ENCODE peak calls at places on chromosome 17, in six cellular contexts. A is substantia nigra; F is IMR-90; R is WERI-Rb-1; Q is CD4-positive, alpha-beta T cell; T is heart right ventricle. Y is an unnamed sample.

GRCh38 chr17:604719-605118 is 109.9 kb downstream of the VPS53 start:
- DNase-seq in A (no peak), T (no peak), F (peak; percentile 39), Q (no peak), R (no peak), Y (no peak)

GRCh38 chr17:17672453-17673368 is 8.5 kb upstream of the RAI1 start:
- DNase-seq in A (no peak), R (no peak), T (no peak), Q (no peak), F (no peak), Y (no peak)

GRCh38 chr17:58352843-58353719 is 1.1 kb upstream of the SUPT4H1 start:
- DNase-seq in T (peak; percentile 34), F (peak; percentile 41), R (peak; percentile 71), A (peak; percentile 20), Q (no peak), Y (no peak)

GRCh38 chr17:63039342-63039741 is 73.3 kb downstream of the TANC2 start:
- DNase-seq in F (peak; percentile 28), T (no peak), R (no peak), A (no peak), Q (no peak), Y (no peak)

GRCh38 chr17:48548687-48549621 is 4.0 kb upstream of the HOXB2 start:
- DNase-seq in A (no peak), F (peak; percentile 29), R (no peak), T (no peak), Q (no peak), Y (no peak)

GRCh38 chr17:48816774-48817590 is at the start of gene TTLL6:
- DNase-seq in R (peak; percentile 98), Q (peak; percentile 86), F (peak; percentile 56), A (peak; percentile 47), T (peak; percentile 84), Y (peak; percentile 29)

GRCh38 chr17:31007695-31008373 is 37.0 kb downstream of the RNF135 start:
- DNase-seq in A (no peak), R (no peak), Q (no peak), T (no peak), F (no peak), Y (no peak)

GRCh38 chr17:37465058-37465616 is 24.6 kb upstream of the DUSP14 start:
- DNase-seq in Q (no peak), A (no peak), T (no peak), R (no peak), F (peak; percentile 72), Y (peak; percentile 72)

GRCh38 chr17:4972322-4972721 is 4.7 kb upstream of the SPAG7 start:
- DNase-seq in Q (no peak), F (no peak), R (no peak), A (no peak), T (no peak), Y (no peak)
- H3K27ac ChIP-seq in Q (no peak overlapping the region), F (no peak overlapping the region), R (no peak overlapping the region), A (peak overlapping the region; percentile 12), T (peak overlapping the region; percentile 73), Y (no peak overlapping the region)

GRCh38 chr17:9237053-9237410 is 215.7 kb downstream of the NTN1 start:
- DNase-seq in T (no peak), F (no peak), R (no peak), A (no peak), Q (no peak), Y (no peak)

GRCh38 chr17:9236286-9237052 is 215.2 kb downstream of the NTN1 start:
- DNase-seq in F (no peak), R (no peak), Q (no peak), T (no peak), A (no peak), Y (no peak)

GRCh38 chr17:9239260-9239820 is 218.0 kb downstream of the NTN1 start:
- DNase-seq in A (no peak), T (no peak), Q (no peak), F (no peak), R (no peak), Y (no peak)

GRCh38 chr17:9238340-9239259 is 217.3 kb downstream of the NTN1 start:
- DNase-seq in Q (no peak), T (no peak), R (no peak), A (no peak), F (no peak), Y (no peak)

DNA sequence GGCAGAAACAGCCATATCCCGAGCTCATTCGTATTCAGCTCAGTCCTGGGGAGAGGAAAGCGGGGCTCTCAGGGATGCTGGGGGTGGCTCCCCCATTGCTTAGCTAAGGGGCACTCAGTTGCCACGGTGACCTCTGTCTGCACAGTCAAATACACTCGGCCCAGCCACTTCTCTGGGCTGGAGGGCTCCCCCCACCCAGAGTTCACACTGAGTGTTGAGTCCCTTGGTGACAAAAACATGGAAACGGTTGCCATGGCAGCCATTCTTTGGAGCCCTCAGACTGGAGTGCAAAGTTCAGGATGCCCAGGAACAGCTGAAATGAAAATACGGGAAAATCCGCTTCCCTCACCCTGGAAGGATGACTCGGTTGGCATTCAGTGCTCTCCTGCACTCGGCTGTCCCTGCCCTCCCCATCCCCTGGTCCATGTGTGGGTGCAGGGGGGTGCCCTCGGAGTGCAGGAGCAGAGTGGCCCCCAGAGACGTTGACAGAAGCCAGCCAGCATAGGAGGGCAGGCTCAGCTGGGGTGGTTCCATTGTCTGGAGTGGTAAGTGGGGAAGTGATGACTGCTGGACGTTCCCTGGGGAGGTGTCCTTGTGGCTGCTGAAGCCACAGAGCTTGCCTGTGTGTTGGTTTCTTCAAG is 216.5 kb downstream of the NTN1 start:
- DNase-seq in A (peak; percentile 58), F (no peak), T (no peak), R (no peak), Q (no peak), Y (no peak)
- H3K27ac ChIP-seq in A (no peak overlapping the region), F (no peak overlapping the region), T (no peak overlapping the region), R (no peak overlapping the region), Q (no peak overlapping the region), Y (no peak overlapping the region)

GRCh38 chr17:32496348-32497078 is 9.7 kb downstream of the CDK5R1 start:
- DNase-seq in F (peak; percentile 68), T (no peak), R (no peak), A (no peak), Q (no peak), Y (no peak)
- H3K27ac ChIP-seq in F (no peak overlapping the region), T (peak overlapping the region; percentile 14), R (no peak overlapping the region), A (no peak overlapping the region), Q (no peak overlapping the region), Y (peak overlapping the region; percentile 86)

DNA sequence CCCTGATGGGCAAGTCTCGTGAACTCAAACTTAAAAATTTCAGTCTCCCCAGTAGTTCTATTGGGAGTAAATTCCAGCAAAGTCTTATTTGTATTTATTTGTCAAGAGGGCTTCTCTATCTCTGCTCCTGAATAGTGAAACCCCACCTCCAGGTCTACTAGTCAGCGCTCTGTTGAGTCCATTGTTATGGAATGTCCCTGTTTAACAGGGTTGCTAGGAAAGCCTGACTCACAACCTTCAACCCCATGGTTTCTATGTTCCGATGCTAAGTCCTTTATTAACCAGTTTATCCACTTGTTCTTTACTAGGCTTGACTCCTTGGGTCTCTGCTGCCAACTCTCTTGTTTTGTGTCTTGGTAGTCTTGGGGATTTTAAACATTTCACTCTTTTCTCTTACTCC is 250.7 kb upstream of the MYOCD start:
- DNase-seq in F (peak; percentile 94), Q (no peak), R (no peak), A (no peak), T (no peak), Y (peak; percentile 31)
- H3K27ac ChIP-seq in F (no peak overlapping the region), Q (no peak overlapping the region), R (no peak overlapping the region), A (no peak overlapping the region), T (no peak overlapping the region), Y (no peak overlapping the region)

GRCh38 chr17:44909681-44910144 is 5.6 kb downstream of the GFAP start:
- DNase-seq in A (no peak), Q (no peak), R (no peak), T (no peak), F (peak; percentile 71), Y (no peak)
- H3K27ac ChIP-seq in A (no peak overlapping the region), Q (no peak overlapping the region), R (no peak overlapping the region), T (no peak overlapping the region), F (peak overlapping the region; percentile 65), Y (peak overlapping the region; percentile 48)

GRCh38 chr17:35618628-35619027 is 31.5 kb downstream of the AP2B1 start:
- DNase-seq in Q (no peak), F (no peak), T (no peak), R (no peak), A (no peak), Y (no peak)
- H3K27ac ChIP-seq in Q (no peak overlapping the region), F (no peak overlapping the region), T (no peak overlapping the region), R (no peak overlapping the region), A (no peak overlapping the region), Y (no peak overlapping the region)